ENCODE peak calls at places on chromosome 1, in nine cellular contexts. One of them, this sample, is unnamed.

GRCh38 chr1:181179980-181180964 is 91.8 kb downstream of the IER5 start:
- DNase-seq in CD8-positive, alpha-beta T cell: no peak
- DNase-seq in upper lobe of right lung: peak; percentile 76
- DNase-seq in dorsolateral prefrontal cortex: peak; percentile 85
- DNase-seq in heart right ventricle: peak; percentile 81
- DNase-seq in A549: no peak
- DNase-seq in heart left ventricle: peak; percentile 73
- DNase-seq in neural progenitor cell: peak; percentile 78
- DNase-seq in tibial nerve: peak; percentile 26
- DNase-seq in this sample: no peak

GRCh38 chr1:187433598-187433997 is 604.8 kb downstream of the PLA2G4A start:
- DNase-seq in CD8-positive, alpha-beta T cell: no peak
- DNase-seq in upper lobe of right lung: no peak
- DNase-seq in dorsolateral prefrontal cortex: no peak
- DNase-seq in heart right ventricle: no peak
- DNase-seq in A549: no peak
- DNase-seq in heart left ventricle: no peak
- DNase-seq in neural progenitor cell: no peak
- DNase-seq in tibial nerve: no peak
- DNase-seq in this sample: no peak

GRCh38 chr1:86201321-86201720 is 44.7 kb upstream of the COL24A1 start:
- DNase-seq in CD8-positive, alpha-beta T cell: no peak
- DNase-seq in upper lobe of right lung: no peak
- DNase-seq in dorsolateral prefrontal cortex: no peak
- DNase-seq in heart right ventricle: no peak
- DNase-seq in A549: no peak
- DNase-seq in heart left ventricle: no peak
- DNase-seq in neural progenitor cell: no peak
- DNase-seq in tibial nerve: no peak
- DNase-seq in this sample: no peak

GRCh38 chr1:3226664-3227371 is 157.8 kb downstream of the PRDM16 start:
- DNase-seq in CD8-positive, alpha-beta T cell: no peak
- DNase-seq in upper lobe of right lung: no peak
- DNase-seq in dorsolateral prefrontal cortex: no peak
- DNase-seq in heart right ventricle: no peak
- DNase-seq in A549: no peak
- DNase-seq in heart left ventricle: no peak
- DNase-seq in neural progenitor cell: no peak
- DNase-seq in tibial nerve: no peak
- DNase-seq in this sample: no peak

GRCh38 chr1:118290046-118290445 is 105.0 kb upstream of the SPAG17 start:
- DNase-seq in CD8-positive, alpha-beta T cell: no peak
- DNase-seq in upper lobe of right lung: no peak
- DNase-seq in dorsolateral prefrontal cortex: no peak
- DNase-seq in heart right ventricle: no peak
- DNase-seq in A549: no peak
- DNase-seq in heart left ventricle: no peak
- DNase-seq in neural progenitor cell: no peak
- DNase-seq in tibial nerve: no peak
- DNase-seq in this sample: no peak

GRCh38 chr1:111489604-111490003 is 13.8 kb downstream of the ADORA3 start:
- DNase-seq in CD8-positive, alpha-beta T cell: no peak
- DNase-seq in upper lobe of right lung: no peak
- DNase-seq in dorsolateral prefrontal cortex: no peak
- DNase-seq in heart right ventricle: no peak
- DNase-seq in A549: no peak
- DNase-seq in heart left ventricle: no peak
- DNase-seq in neural progenitor cell: no peak
- DNase-seq in tibial nerve: no peak
- DNase-seq in this sample: no peak

GRCh38 chr1:234270581-234271242 is 102.5 kb upstream of the COA6 start:
- DNase-seq in CD8-positive, alpha-beta T cell: no peak
- DNase-seq in upper lobe of right lung: no peak
- DNase-seq in dorsolateral prefrontal cortex: no peak
- DNase-seq in heart right ventricle: no peak
- DNase-seq in A549: no peak
- DNase-seq in heart left ventricle: no peak
- DNase-seq in neural progenitor cell: no peak
- DNase-seq in tibial nerve: no peak
- DNase-seq in this sample: no peak

GRCh38 chr1:92118826-92119225 is 38.7 kb downstream of the BTBD8 start:
- DNase-seq in CD8-positive, alpha-beta T cell: no peak
- DNase-seq in upper lobe of right lung: no peak
- DNase-seq in dorsolateral prefrontal cortex: no peak
- DNase-seq in heart right ventricle: no peak
- DNase-seq in A549: no peak
- DNase-seq in heart left ventricle: no peak
- DNase-seq in neural progenitor cell: no peak
- DNase-seq in tibial nerve: no peak
- DNase-seq in this sample: no peak

GRCh38 chr1:10975567-10976326 is 36.7 kb upstream of the TARDBP start:
- DNase-seq in CD8-positive, alpha-beta T cell: no peak
- DNase-seq in upper lobe of right lung: no peak
- DNase-seq in dorsolateral prefrontal cortex: peak; percentile 60
- DNase-seq in heart right ventricle: no peak
- DNase-seq in A549: peak; percentile 30
- DNase-seq in heart left ventricle: no peak
- DNase-seq in neural progenitor cell: peak; percentile 39
- DNase-seq in tibial nerve: peak; percentile 38
- DNase-seq in this sample: no peak

GRCh38 chr1:58197811-58198210 is 348.7 kb downstream of the OMA1 start:
- DNase-seq in CD8-positive, alpha-beta T cell: no peak
- DNase-seq in upper lobe of right lung: no peak
- DNase-seq in dorsolateral prefrontal cortex: no peak
- DNase-seq in heart right ventricle: no peak
- DNase-seq in A549: no peak
- DNase-seq in heart left ventricle: no peak
- DNase-seq in neural progenitor cell: no peak
- DNase-seq in tibial nerve: no peak
- DNase-seq in this sample: no peak

GRCh38 chr1:230308821-230309220 is 117.3 kb downstream of the PGBD5 start:
- DNase-seq in CD8-positive, alpha-beta T cell: no peak
- DNase-seq in upper lobe of right lung: peak; percentile 61
- DNase-seq in dorsolateral prefrontal cortex: no peak
- DNase-seq in heart right ventricle: no peak
- DNase-seq in A549: no peak
- DNase-seq in heart left ventricle: no peak
- DNase-seq in neural progenitor cell: no peak
- DNase-seq in tibial nerve: no peak
- DNase-seq in this sample: no peak

GRCh38 chr1:200038987-200039848 is 11.7 kb downstream of the NR5A2 start:
- DNase-seq in CD8-positive, alpha-beta T cell: no peak
- DNase-seq in upper lobe of right lung: peak; percentile 72
- DNase-seq in dorsolateral prefrontal cortex: no peak
- DNase-seq in heart right ventricle: no peak
- DNase-seq in A549: peak; percentile 71
- DNase-seq in heart left ventricle: peak; percentile 34
- DNase-seq in neural progenitor cell: peak; percentile 82
- DNase-seq in tibial nerve: no peak
- DNase-seq in this sample: no peak

GRCh38 chr1:203197625-203198024 is 11.1 kb upstream of the CHI3L1 start:
- DNase-seq in CD8-positive, alpha-beta T cell: no peak
- DNase-seq in upper lobe of right lung: peak; percentile 39
- DNase-seq in dorsolateral prefrontal cortex: no peak
- DNase-seq in heart right ventricle: no peak
- DNase-seq in A549: no peak
- DNase-seq in heart left ventricle: no peak
- DNase-seq in neural progenitor cell: no peak
- DNase-seq in tibial nerve: no peak
- DNase-seq in this sample: peak; percentile 42

GRCh38 chr1:233704125-233704881 is 90.4 kb downstream of the KCNK1 start:
- DNase-seq in CD8-positive, alpha-beta T cell: no peak
- DNase-seq in upper lobe of right lung: no peak
- DNase-seq in dorsolateral prefrontal cortex: no peak
- DNase-seq in heart right ventricle: no peak
- DNase-seq in A549: no peak
- DNase-seq in heart left ventricle: no peak
- DNase-seq in neural progenitor cell: no peak
- DNase-seq in tibial nerve: no peak
- DNase-seq in this sample: no peak

GRCh38 chr1:66540434-66541032 is 6.6 kb downstream of the SGIP1 start:
- DNase-seq in CD8-positive, alpha-beta T cell: no peak
- DNase-seq in upper lobe of right lung: no peak
- DNase-seq in dorsolateral prefrontal cortex: no peak
- DNase-seq in heart right ventricle: no peak
- DNase-seq in A549: no peak
- DNase-seq in heart left ventricle: no peak
- DNase-seq in neural progenitor cell: no peak
- DNase-seq in tibial nerve: no peak
- DNase-seq in this sample: no peak

GRCh38 chr1:21901473-21901847 is 35.6 kb downstream of the HSPG2 start:
- DNase-seq in CD8-positive, alpha-beta T cell: no peak
- DNase-seq in upper lobe of right lung: no peak
- DNase-seq in dorsolateral prefrontal cortex: no peak
- DNase-seq in heart right ventricle: no peak
- DNase-seq in A549: no peak
- DNase-seq in heart left ventricle: peak; percentile 61
- DNase-seq in neural progenitor cell: peak; percentile 27
- DNase-seq in tibial nerve: no peak
- DNase-seq in this sample: peak; percentile 89

GRCh38 chr1:182725264-182725965 is 41.0 kb upstream of the RGS8 start:
- DNase-seq in CD8-positive, alpha-beta T cell: no peak
- DNase-seq in upper lobe of right lung: no peak
- DNase-seq in dorsolateral prefrontal cortex: no peak
- DNase-seq in heart right ventricle: peak; percentile 16
- DNase-seq in A549: no peak
- DNase-seq in heart left ventricle: peak; percentile 24
- DNase-seq in neural progenitor cell: no peak
- DNase-seq in tibial nerve: no peak
- DNase-seq in this sample: no peak

GRCh38 chr1:112396668-112397025 is 633 bp downstream of the CTTNBP2NL start:
- DNase-seq in CD8-positive, alpha-beta T cell: no peak
- DNase-seq in upper lobe of right lung: no peak
- DNase-seq in dorsolateral prefrontal cortex: no peak
- DNase-seq in heart right ventricle: no peak
- DNase-seq in A549: no peak
- DNase-seq in heart left ventricle: no peak
- DNase-seq in neural progenitor cell: peak; percentile 65
- DNase-seq in tibial nerve: no peak
- DNase-seq in this sample: no peak

GRCh38 chr1:30756545-30757195 is 904 bp downstream of the LAPTM5 start:
- DNase-seq in CD8-positive, alpha-beta T cell: peak; percentile 65
- DNase-seq in upper lobe of right lung: peak; percentile 88
- DNase-seq in dorsolateral prefrontal cortex: no peak
- DNase-seq in heart right ventricle: peak; percentile 46
- DNase-seq in A549: peak; percentile 14
- DNase-seq in heart left ventricle: peak; percentile 50
- DNase-seq in neural progenitor cell: no peak
- DNase-seq in tibial nerve: no peak
- DNase-seq in this sample: peak; percentile 87

GRCh38 chr1:35220976-35221375 is 28.0 kb upstream of the SFPQ start:
- DNase-seq in CD8-positive, alpha-beta T cell: no peak
- DNase-seq in upper lobe of right lung: no peak
- DNase-seq in dorsolateral prefrontal cortex: no peak
- DNase-seq in heart right ventricle: no peak
- DNase-seq in A549: peak; percentile 45
- DNase-seq in heart left ventricle: no peak
- DNase-seq in neural progenitor cell: peak; percentile 41
- DNase-seq in tibial nerve: no peak
- DNase-seq in this sample: no peak

DNA sequence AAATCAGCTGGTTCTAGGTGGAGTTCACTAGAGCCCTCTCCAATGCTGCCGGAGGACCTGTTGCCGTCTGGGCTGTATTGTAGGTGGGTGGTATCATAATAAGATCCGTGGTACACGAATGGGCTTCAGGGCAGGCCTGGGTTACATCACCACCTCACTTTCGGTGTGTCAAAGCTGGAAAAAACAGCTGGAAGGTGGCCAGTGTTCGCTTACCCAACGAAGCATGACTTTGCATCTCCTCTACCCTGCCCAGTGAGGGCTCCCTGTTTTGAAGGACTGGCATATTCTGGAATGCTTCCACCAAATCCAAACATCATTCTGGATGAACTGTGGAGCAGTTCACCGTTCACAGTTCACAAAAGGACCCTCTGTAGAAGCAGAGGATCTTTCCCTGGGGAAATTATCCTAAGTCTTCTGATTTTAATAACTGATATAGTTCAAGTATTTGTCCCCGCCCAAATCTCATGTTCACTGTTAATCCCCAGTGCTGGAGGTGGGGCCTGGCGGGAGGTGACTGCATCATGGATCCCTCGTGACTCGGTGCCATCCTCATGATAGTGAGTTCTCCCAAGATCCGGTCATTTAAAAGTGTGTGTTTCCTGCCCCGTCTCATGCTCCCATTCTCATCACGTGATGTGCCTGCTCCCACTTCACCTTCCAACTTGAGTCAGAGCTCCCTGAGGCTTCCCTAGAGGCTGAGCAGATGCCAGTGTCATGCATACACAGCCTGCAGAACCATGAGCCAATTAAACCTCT is 429.0 kb downstream of the KIF26B start:
- DNase-seq in CD8-positive, alpha-beta T cell: no peak
- DNase-seq in upper lobe of right lung: peak; percentile 35
- DNase-seq in dorsolateral prefrontal cortex: no peak
- DNase-seq in heart right ventricle: no peak
- DNase-seq in A549: no peak
- DNase-seq in heart left ventricle: no peak
- DNase-seq in neural progenitor cell: no peak
- DNase-seq in tibial nerve: no peak
- DNase-seq in this sample: no peak
- H3K27ac ChIP-seq in CD8-positive, alpha-beta T cell: no peak overlapping the region
- H3K27ac ChIP-seq in upper lobe of right lung: no peak overlapping the region
- H3K27ac ChIP-seq in dorsolateral prefrontal cortex: no peak overlapping the region
- H3K27ac ChIP-seq in heart right ventricle: no peak overlapping the region
- H3K27ac ChIP-seq in A549: peak overlapping the region; percentile 11
- H3K27ac ChIP-seq in heart left ventricle: no peak overlapping the region
- H3K27ac ChIP-seq in neural progenitor cell: no peak overlapping the region
- H3K27ac ChIP-seq in tibial nerve: no peak overlapping the region
- H3K27ac ChIP-seq in this sample: no peak overlapping the region

GRCh38 chr1:153635872-153636271 is 2.0 kb downstream of the CHTOP start:
- DNase-seq in CD8-positive, alpha-beta T cell: no peak
- DNase-seq in upper lobe of right lung: peak; percentile 30
- DNase-seq in dorsolateral prefrontal cortex: no peak
- DNase-seq in heart right ventricle: no peak
- DNase-seq in A549: no peak
- DNase-seq in heart left ventricle: no peak
- DNase-seq in neural progenitor cell: no peak
- DNase-seq in tibial nerve: no peak
- DNase-seq in this sample: peak; percentile 36
- H3K27ac ChIP-seq in CD8-positive, alpha-beta T cell: no peak overlapping the region
- H3K27ac ChIP-seq in upper lobe of right lung: no peak overlapping the region
- H3K27ac ChIP-seq in dorsolateral prefrontal cortex: peak overlapping the region; percentile 100
- H3K27ac ChIP-seq in heart right ventricle: peak overlapping the region; percentile 100
- H3K27ac ChIP-seq in A549: peak overlapping the region; percentile 99
- H3K27ac ChIP-seq in heart left ventricle: peak overlapping the region; percentile 99
- H3K27ac ChIP-seq in neural progenitor cell: no peak overlapping the region
- H3K27ac ChIP-seq in tibial nerve: no peak overlapping the region
- H3K27ac ChIP-seq in this sample: no peak overlapping the region

GRCh38 chr1:225304996-225305395 is 122.8 kb downstream of the LBR start:
- DNase-seq in CD8-positive, alpha-beta T cell: no peak
- DNase-seq in upper lobe of right lung: no peak
- DNase-seq in dorsolateral prefrontal cortex: no peak
- DNase-seq in heart right ventricle: no peak
- DNase-seq in A549: no peak
- DNase-seq in heart left ventricle: no peak
- DNase-seq in neural progenitor cell: no peak
- DNase-seq in tibial nerve: no peak
- DNase-seq in this sample: no peak
- H3K27ac ChIP-seq in CD8-positive, alpha-beta T cell: no peak overlapping the region
- H3K27ac ChIP-seq in upper lobe of right lung: no peak overlapping the region
- H3K27ac ChIP-seq in dorsolateral prefrontal cortex: no peak overlapping the region
- H3K27ac ChIP-seq in heart right ventricle: no peak overlapping the region
- H3K27ac ChIP-seq in A549: no peak overlapping the region
- H3K27ac ChIP-seq in heart left ventricle: no peak overlapping the region
- H3K27ac ChIP-seq in neural progenitor cell: no peak overlapping the region
- H3K27ac ChIP-seq in tibial nerve: no peak overlapping the region
- H3K27ac ChIP-seq in this sample: no peak overlapping the region

GRCh38 chr1:16019580-16020277 is 1.9 kb upstream of the HSPB7 start:
- DNase-seq in CD8-positive, alpha-beta T cell: no peak
- DNase-seq in upper lobe of right lung: no peak
- DNase-seq in dorsolateral prefrontal cortex: no peak
- DNase-seq in heart right ventricle: peak; percentile 78
- DNase-seq in A549: no peak
- DNase-seq in heart left ventricle: peak; percentile 81
- DNase-seq in neural progenitor cell: no peak
- DNase-seq in tibial nerve: no peak
- DNase-seq in this sample: peak; percentile 80
- H3K27ac ChIP-seq in CD8-positive, alpha-beta T cell: no peak overlapping the region
- H3K27ac ChIP-seq in upper lobe of right lung: peak overlapping the region; percentile 78
- H3K27ac ChIP-seq in dorsolateral prefrontal cortex: peak overlapping the region; percentile 69
- H3K27ac ChIP-seq in heart right ventricle: peak overlapping the region; percentile 97
- H3K27ac ChIP-seq in A549: no peak overlapping the region
- H3K27ac ChIP-seq in heart left ventricle: peak overlapping the region; percentile 88
- H3K27ac ChIP-seq in neural progenitor cell: no peak overlapping the region
- H3K27ac ChIP-seq in tibial nerve: peak overlapping the region; percentile 64
- H3K27ac ChIP-seq in this sample: peak overlapping the region; percentile 96